ENCODE peak calls at places on chromosome 4, in five cellular contexts. V is NCI-H187 treated with DMSO at 0.1 percent for 48 hours; O is LoVo; D is tibial artery; Q is naive thymus-derived CD8-positive, alpha-beta T cell. L is an unnamed sample.

GRCh38 chr4:89161841-89162240 is 50.5 kb downstream of the TIGD2 start:
- DNase-seq in V (no peak), O (no peak), D (no peak), Q (no peak), L (no peak)

GRCh38 chr4:119835511-119835910 is 206.9 kb upstream of the PDE5A start:
- DNase-seq in V (no peak), O (no peak), D (no peak), Q (no peak), L (no peak)

GRCh38 chr4:173835863-173836262 is 305.8 kb upstream of the HAND2 start:
- DNase-seq in V (no peak), O (no peak), D (no peak), Q (no peak), L (no peak)

GRCh38 chr4:144494280-144494679 is 151.7 kb upstream of the HHIP start:
- DNase-seq in V (no peak), O (no peak), D (no peak), Q (no peak), L (no peak)

GRCh38 chr4:86939123-86939522 is 4.3 kb downstream of the AFF1 start:
- DNase-seq in V (no peak), O (no peak), D (no peak), Q (no peak), L (no peak)

GRCh38 chr4:99252746-99253145 is 33.7 kb upstream of the ADH6 start:
- DNase-seq in V (no peak), O (no peak), D (no peak), Q (no peak), L (no peak)

GRCh38 chr4:172962564-172963353 is 205.9 kb upstream of the GALNT7 start:
- DNase-seq in V (peak; percentile 85), O (peak; percentile 83), D (peak; percentile 48), Q (no peak), L (no peak)

GRCh38 chr4:112861378-112862317 is 187.8 kb upstream of the ANK2 start:
- DNase-seq in V (no peak), O (no peak), D (no peak), Q (no peak), L (no peak)

GRCh38 chr4:137378393-137379290 is 153.7 kb downstream of the PCDH18 start:
- DNase-seq in V (no peak), O (no peak), D (no peak), Q (no peak), L (no peak)

GRCh38 chr4:87150498-87151261 is 69.7 kb downstream of the KLHL8 start:
- DNase-seq in V (peak; percentile 46), O (peak; percentile 73), D (peak; percentile 29), Q (peak; percentile 51), L (peak; percentile 61)

GRCh38 chr4:138310991-138311390 is 68.8 kb upstream of the SLC7A11 start:
- DNase-seq in V (no peak), O (no peak), D (no peak), Q (no peak), L (no peak)

GRCh38 chr4:74134500-74134852 is 23.4 kb upstream of the MTHFD2L start:
- DNase-seq in V (no peak), O (no peak), D (no peak), Q (no peak), L (no peak)

GRCh38 chr4:72525938-72526337 is 43.1 kb downstream of the ADAMTS3 start:
- DNase-seq in V (no peak), O (no peak), D (peak; percentile 28), Q (no peak), L (no peak)

GRCh38 chr4:76296421-76296820 is 10.1 kb upstream of the STBD1 start:
- DNase-seq in V (no peak), O (no peak), D (no peak), Q (no peak), L (no peak)

GRCh38 chr4:174538123-174538875 is 16.0 kb upstream of the HPGD start:
- DNase-seq in V (no peak), O (peak; percentile 25), D (no peak), Q (no peak), L (peak; percentile 11)

GRCh38 chr4:1463088-1463926 is 57.1 kb upstream of the NKX1-1 start:
- DNase-seq in V (no peak), O (no peak), D (no peak), Q (no peak), L (no peak)

GRCh38 chr4:39889226-39889625 is 88.5 kb downstream of the PDS5A start:
- DNase-seq in V (no peak), O (no peak), D (no peak), Q (no peak), L (no peak)

L was measured in Caki2.